ENCODE peak calls at places on chromosomes 11 and 22, in seven cellular contexts. H is cardiac muscle cell, C is spleen, N is HCT116, W is tibial artery, Z is sigmoid colon, Q is astrocyte. D is an unnamed sample. For H3K4me1, the result is how much of the 10 kb centered on the place peaks cover.

GRCh38 chr22:38954414-38955043 is 2.9 kb upstream of the APOBEC3A start:
- DNase-seq in H (no peak), C (peak), N (no peak), W (peak), Z (no peak), Q (no peak), D (no peak)

GRCh38 chr22:45878051-45878764 is 98.8 kb downstream of the WNT7B start:
- DNase-seq in H (peak), C (peak), N (no peak), W (peak), Z (peak), Q (no peak), D (no peak)

GRCh38 chr11:126029805-126030204 is 32.9 kb downstream of the CDON start:
- DNase-seq in H (no peak), C (no peak), N (no peak), W (no peak), Z (no peak), Q (no peak), D (no peak)

GRCh38 chr22:42621505-42622002 is 6.9 kb upstream of the POLDIP3 start:
- DNase-seq in H (peak), C (peak), N (peak), W (peak), Z (no peak), Q (peak), D (peak)

GRCh38 chr11:124918950-124919349 is at the start of gene HEPN1:
- DNase-seq in H (no peak), C (no peak), N (no peak), W (no peak), Z (no peak), Q (no peak), D (no peak)

GRCh38 chr11:67271548-67272284 is 5.4 kb downstream of the GRK2 start:
- DNase-seq in H (no peak), C (peak), N (no peak), W (peak), Z (peak), Q (no peak), D (no peak)

GRCh38 chr11:45021692-45022130 is 71.0 kb upstream of the TP53I11 start:
- DNase-seq in H (peak), C (no peak), N (no peak), W (peak), Z (peak), Q (peak), D (no peak)

GRCh38 chr11:47904048-47904447 is 55.9 kb upstream of the NUP160 start:
- DNase-seq in H (no peak), C (no peak), N (no peak), W (no peak), Z (no peak), Q (no peak), D (no peak)

GRCh38 chr11:100152751-100153150 is 534.3 kb upstream of the ARHGAP42 start:
- DNase-seq in H (no peak), C (no peak), N (no peak), W (no peak), Z (no peak), Q (no peak), D (no peak)

GRCh38 chr11:65551572-65552398 is 6.4 kb downstream of the LTBP3 start:
- DNase-seq in H (peak), C (peak), N (peak), W (no peak), Z (no peak), Q (no peak), D (peak)

GRCh38 chr11:18522388-18522787 is 4.4 kb downstream of the TSG101 start:
- DNase-seq in H (no peak), C (no peak), N (no peak), W (no peak), Z (no peak), Q (no peak), D (no peak)

GRCh38 chr11:8288166-8288772 is 24.6 kb upstream of the LMO1 start:
- DNase-seq in H (no peak), C (no peak), N (no peak), W (peak), Z (no peak), Q (no peak), D (no peak)

GRCh38 chr11:12480401-12480800 is 103.0 kb downstream of the PARVA start:
- DNase-seq in H (no peak), C (no peak), N (no peak), W (no peak), Z (no peak), Q (no peak), D (no peak)

GRCh38 chr11:66115638-66116410 is 45.8 kb downstream of the PACS1 start:
- DNase-seq in H (no peak), C (no peak), N (no peak), W (no peak), Z (no peak), Q (peak), D (no peak)

GRCh38 chr11:131810511-131810910 is 440.1 kb downstream of the NTM start:
- DNase-seq in H (no peak), C (no peak), N (no peak), W (no peak), Z (no peak), Q (no peak), D (no peak)

GRCh38 chr22:32754413-32755041 is 47.0 kb upstream of the TIMP3 start:
- DNase-seq in H (no peak), C (no peak), N (no peak), W (peak), Z (no peak), Q (peak), D (peak)

GRCh38 chr11:44793350-44794090 is 66.8 kb downstream of the TSPAN18 start:
- DNase-seq in H (peak), C (peak), N (no peak), W (no peak), Z (no peak), Q (peak), D (no peak)

GRCh38 chr22:47042861-47043496 is 280.5 kb downstream of the TBC1D22A start:
- DNase-seq in H (no peak), C (peak), N (no peak), W (peak), Z (no peak), Q (no peak), D (no peak)

GRCh38 chr22:42202669-42203068 is 67.8 kb downstream of the TCF20 start:
- DNase-seq in H (no peak), C (no peak), N (no peak), W (no peak), Z (no peak), Q (peak), D (no peak)

GRCh38 chr11:115081972-115082371 is 403.6 kb downstream of the NXPE2 start:
- DNase-seq in H (no peak), C (no peak), N (no peak), W (no peak), Z (no peak), Q (no peak), D (no peak)

GRCh38 chr11:98568011-98568410 is 452.7 kb upstream of the CNTN5 start:
- DNase-seq in H (peak), C (no peak), N (no peak), W (no peak), Z (no peak), Q (peak), D (no peak)

GRCh38 chr22:16915711-16916110 is 90.5 kb upstream of the XKR3 start:
- DNase-seq in H (no peak), C (no peak), N (no peak), W (no peak), Z (no peak), Q (no peak), D (peak)

GRCh38 chr22:47206819-47207218 is 444.4 kb downstream of the TBC1D22A start:
- DNase-seq in H (no peak), C (peak), N (no peak), W (peak), Z (peak), Q (no peak), D (no peak)

GRCh38 chr11:67486481-67487195 is 3.8 kb downstream of the AIP start:
- DNase-seq in H (no peak), C (no peak), N (no peak), W (no peak), Z (no peak), Q (no peak), D (no peak)

GRCh38 chr11:34235189-34235588 is 122.6 kb downstream of the ABTB2 start:
- DNase-seq in H (no peak), C (no peak), N (no peak), W (no peak), Z (no peak), Q (no peak), D (no peak)

GRCh38 chr22:45246060-45246985 is 5.6 kb upstream of the KIAA0930 start:
- DNase-seq in H (no peak), C (no peak), N (peak), W (no peak), Z (peak), Q (peak), D (peak)

GRCh38 chr11:65113361-65113756 is 1.7 kb downstream of the TM7SF2 start:
- DNase-seq in H (no peak), C (no peak), N (no peak), W (no peak), Z (peak), Q (no peak), D (no peak)

GRCh38 chr11:35682230-35683195 is 19.9 kb downstream of the TRIM44 start:
- DNase-seq in H (no peak), C (no peak), N (no peak), W (no peak), Z (no peak), Q (peak), D (no peak)

GRCh38 chr11:113643701-113644100 is 62.4 kb downstream of the TMPRSS5 start:
- DNase-seq in H (peak), C (no peak), N (no peak), W (no peak), Z (no peak), Q (no peak), D (no peak)

GRCh38 chr11:23956586-23956985 is 540.3 kb upstream of the LUZP2 start:
- DNase-seq in H (no peak), C (no peak), N (no peak), W (no peak), Z (no peak), Q (no peak), D (no peak)

GRCh38 chr11:124844664-124845079 is 20.6 kb upstream of the ROBO3 start:
- DNase-seq in H (no peak), C (no peak), N (no peak), W (no peak), Z (no peak), Q (no peak), D (no peak)

GRCh38 chr11:64092119-64092760 is 56.5 kb downstream of the FLRT1 start:
- DNase-seq in H (no peak), C (no peak), N (no peak), W (no peak), Z (no peak), Q (no peak), D (no peak)

GRCh38 chr11:34640050-34640971 is 19.4 kb downstream of the EHF start:
- DNase-seq in H (no peak), C (no peak), N (no peak), W (no peak), Z (no peak), Q (no peak), D (peak)

GRCh38 chr11:115623021-115623451 is 118.8 kb upstream of the CADM1 start:
- DNase-seq in H (peak), C (peak), N (no peak), W (peak), Z (peak), Q (peak), D (peak)

GRCh38 chr11:85685131-85685819 is 720 bp downstream of the CCDC89 start:
- DNase-seq in H (peak), C (peak), N (no peak), W (no peak), Z (peak), Q (no peak), D (no peak)

DNA sequence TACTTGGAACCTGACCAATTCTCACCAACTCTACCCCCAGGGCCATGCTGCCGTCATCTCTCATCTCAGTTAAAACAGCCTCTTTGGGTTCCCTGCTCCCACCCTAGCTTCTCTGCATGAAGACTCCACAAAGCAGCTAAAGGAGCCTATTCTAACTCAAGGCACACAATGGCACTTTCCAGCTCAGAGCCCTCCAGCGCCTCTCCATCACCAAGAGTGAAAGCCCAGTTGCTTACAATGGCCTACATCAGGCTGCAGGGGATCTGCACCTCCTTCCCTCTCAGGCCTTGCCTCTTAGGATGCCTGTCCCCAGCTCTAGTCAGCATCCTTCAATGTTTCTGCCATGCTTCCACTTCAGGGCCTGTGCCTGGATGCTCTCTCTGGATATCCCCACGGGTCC is 83.7 kb upstream of the GNAZ start:
- DNase-seq in H (no peak), C (no peak), N (no peak), W (no peak), Z (no peak), Q (no peak), D (no peak)
- H3K4me1 ChIP-seq in H (under half), C (under half), N (under half), W (under half), Z (under half), Q (under half), D (under half)

GRCh38 chr11:72720806-72721205 is 31.4 kb downstream of the ARAP1 start:
- DNase-seq in H (no peak), C (no peak), N (no peak), W (no peak), Z (no peak), Q (no peak), D (no peak)

GRCh38 chr11:72721689-72722049 is 30.5 kb downstream of the ARAP1 start:
- DNase-seq in H (no peak), C (peak), N (no peak), W (no peak), Z (no peak), Q (peak), D (no peak)

GRCh38 chr11:72722050-72722748 is 30.0 kb downstream of the ARAP1 start:
- DNase-seq in H (peak), C (peak), N (peak), W (peak), Z (peak), Q (peak), D (peak)

GRCh38 chr11:72720047-72720446 is 32.2 kb downstream of the ARAP1 start:
- DNase-seq in H (no peak), C (no peak), N (no peak), W (no peak), Z (no peak), Q (no peak), D (no peak)

GRCh38 chr11:72721276-72721675 is 30.9 kb downstream of the ARAP1 start:
- DNase-seq in H (no peak), C (no peak), N (no peak), W (no peak), Z (no peak), Q (no peak), D (no peak)
- TF ChIP-seq CTCF in H (no peak), C (no peak), N (no peak), W (no peak), Z (no peak), Q (no peak), D (no peak)

GRCh38 chr22:19750666-19751490 is 9.7 kb upstream of the TBX1 start:
- DNase-seq in H (no peak), C (no peak), N (no peak), W (no peak), Z (no peak), Q (peak), D (no peak)
- H3K4me1 ChIP-seq in H (under half), C (under half), N (under half), W (under half), Z (under half), Q (under half), D (under half)

DNA sequence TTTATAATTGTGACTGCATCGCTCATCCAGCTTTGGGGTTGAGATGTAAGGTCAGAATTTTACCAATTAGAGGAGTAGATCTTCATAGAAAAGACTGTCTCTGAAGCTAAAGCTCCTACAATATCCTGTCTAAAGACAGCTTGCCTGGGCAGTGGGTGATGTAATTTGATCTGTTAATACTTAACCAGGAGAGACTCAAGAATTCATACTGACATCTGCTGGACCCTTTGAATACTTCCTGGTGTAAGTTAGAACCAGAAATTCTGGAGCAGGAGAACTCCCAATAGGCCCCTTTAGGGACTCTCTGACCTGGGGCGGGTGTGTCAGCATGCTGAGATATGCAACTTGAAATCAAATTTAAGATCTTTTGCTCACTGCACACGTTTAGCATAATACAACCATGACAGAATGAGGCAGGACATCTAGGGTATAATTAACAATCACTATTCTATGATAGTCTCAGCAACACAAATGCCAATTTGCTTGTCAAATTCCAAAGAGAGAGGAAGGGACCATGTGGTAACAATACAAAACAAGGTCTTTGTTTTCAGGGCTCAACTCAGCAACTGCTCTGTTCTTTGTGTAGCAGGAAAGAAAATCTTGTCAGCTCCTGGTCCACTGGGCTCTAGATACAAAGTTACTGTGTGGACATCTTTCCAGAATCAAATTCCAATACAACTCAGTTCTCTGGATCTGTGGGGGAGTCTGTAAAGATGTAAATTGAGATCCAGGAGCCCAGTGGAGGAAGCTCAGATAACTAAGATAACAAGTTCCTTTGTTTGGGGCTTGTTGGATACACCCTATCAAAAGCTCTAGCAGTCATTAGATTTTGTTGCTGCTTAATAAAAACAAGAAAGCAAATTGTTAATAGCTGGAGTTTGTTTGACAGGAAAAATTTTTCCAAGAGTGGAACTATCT is 144.0 kb downstream of the INSC start:
- DNase-seq in H (peak), C (no peak), N (peak), W (no peak), Z (no peak), Q (peak), D (peak)
- TF ChIP-seq CTCF in H (no peak), C (no peak), N (peak), W (no peak), Z (no peak), Q (no peak), D (no peak)

GRCh38 chr11:60183595-60184201 is 815 bp upstream of the MS4A6A start:
- DNase-seq in H (no peak), C (no peak), N (no peak), W (peak), Z (no peak), Q (no peak), D (no peak)
- H3K4me1 ChIP-seq in H (under half), C (under half), N (under half), W (under half), Z (under half), Q (under half), D (under half)

GRCh38 chr11:73285721-73286120 is 13.6 kb downstream of the P2RY6 start:
- DNase-seq in H (no peak), C (peak), N (no peak), W (peak), Z (no peak), Q (no peak), D (no peak)

GRCh38 chr11:73288197-73288872 is 16.2 kb downstream of the P2RY6 start:
- DNase-seq in H (no peak), C (no peak), N (no peak), W (no peak), Z (no peak), Q (no peak), D (no peak)

GRCh38 chr11:73284106-73284505 is 12.0 kb downstream of the P2RY6 start:
- DNase-seq in H (no peak), C (peak), N (no peak), W (peak), Z (peak), Q (no peak), D (no peak)

GRCh38 chr11:73287400-73288101 is 15.4 kb downstream of the P2RY6 start:
- DNase-seq in H (no peak), C (peak), N (no peak), W (no peak), Z (no peak), Q (no peak), D (no peak)

GRCh38 chr11:73286240-73286810 is 14.2 kb downstream of the P2RY6 start:
- DNase-seq in H (no peak), C (peak), N (no peak), W (peak), Z (no peak), Q (no peak), D (no peak)
- TF ChIP-seq CTCF in H (no peak), C (no peak), N (no peak), W (no peak), Z (no peak), Q (no peak), D (no peak)

DNA sequence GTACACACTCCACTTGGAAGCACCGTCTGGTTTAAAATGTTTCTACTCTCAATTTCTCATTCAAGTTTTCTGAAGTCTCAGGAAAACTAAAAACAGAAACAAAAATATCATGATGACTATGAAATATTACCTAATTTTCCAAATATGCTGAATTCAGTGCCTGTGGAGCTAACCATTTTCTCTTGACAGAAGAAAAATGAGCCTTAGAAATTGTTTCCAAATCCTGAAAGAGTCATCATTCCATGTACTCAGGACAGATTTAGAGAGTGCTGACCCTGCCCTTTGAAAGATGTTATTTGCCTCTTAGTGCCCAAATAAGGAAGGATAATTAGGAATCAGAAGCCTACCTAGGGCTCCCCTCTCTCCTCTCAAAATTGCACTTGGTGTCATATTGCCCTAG is 49.0 kb upstream of the TOP3B start:
- DNase-seq in H (no peak), C (no peak), N (no peak), W (no peak), Z (no peak), Q (no peak), D (no peak)
- H3K4me1 ChIP-seq in H (under half), C (under half), N (under half), W (under half), Z (under half), Q (under half), D (under half)

DNA sequence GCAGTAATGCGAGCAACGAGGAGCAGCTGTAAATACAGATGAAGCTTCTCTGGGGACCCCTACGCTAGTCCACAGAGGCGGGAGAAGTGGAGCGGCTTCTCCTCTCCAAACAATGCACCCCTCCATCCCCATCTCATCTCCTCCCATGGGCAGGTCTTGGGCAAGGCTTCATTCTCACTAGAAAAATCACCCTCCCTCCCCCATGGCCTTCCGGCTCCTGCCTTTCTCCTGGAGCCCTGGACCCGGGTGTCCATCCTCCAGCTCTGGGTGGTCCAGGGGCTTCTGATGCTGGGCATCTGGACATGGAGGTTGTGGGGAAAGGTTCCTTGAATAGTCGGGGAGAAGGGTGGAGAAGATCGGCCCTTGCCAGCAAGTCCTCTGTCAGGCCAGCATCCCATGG is 16.3 kb upstream of the RAC2 start:
- DNase-seq in H (no peak), C (peak), N (no peak), W (no peak), Z (no peak), Q (no peak), D (no peak)
- TF ChIP-seq CTCF in H (no peak), C (no peak), N (no peak), W (no peak), Z (no peak), Q (no peak), D (no peak)